ENCODE peak calls at places on chromosome 9, in four cellular contexts. H is HepG2, W is K562, V is GM12878. D is an unnamed sample.
A peak's percentile ranks its signal among the peaks of the same experiment; 100 is the strongest.

GRCh38 chr9:110769667-110770066 is 101.1 kb downstream of the MUSK start:
- DNase-seq in W (no peak), H (no peak), V (no peak), D (no peak)

GRCh38 chr9:84556556-84556955 is 113.0 kb upstream of the NTRK2 start:
- DNase-seq in W (no peak), V (no peak), H (no peak), D (no peak)

GRCh38 chr9:86424246-86424891 is 70.2 kb upstream of the TUT7 start:
- DNase-seq in V (no peak), H (no peak), W (no peak), D (no peak)

GRCh38 chr9:121700165-121700830 is 48.9 kb downstream of the DAB2IP start:
- DNase-seq in W (no peak), V (no peak), H (no peak), D (no peak)

GRCh38 chr9:92737611-92738299 is 26.9 kb downstream of the BICD2 start:
- DNase-seq in H (no peak), V (no peak), W (no peak), D (no peak)

GRCh38 chr9:97747201-97747965 is 50.2 kb upstream of the XPA start:
- DNase-seq in W (no peak), V (no peak), H (no peak), D (no peak)

GRCh38 chr9:138025417-138025816 is 147.8 kb downstream of the CACNA1B start:
- DNase-seq in W (no peak), H (no peak), V (no peak), D (no peak)

GRCh38 chr9:86577420-86578333 is 223.5 kb upstream of the TUT7 start:
- DNase-seq in W (no peak), H (no peak), V (no peak), D (no peak)

GRCh38 chr9:108672475-108673065 is 183.2 kb downstream of the ACTL7B start:
- DNase-seq in W (no peak), H (no peak), V (no peak), D (no peak)

GRCh38 chr9:135461936-135462335 is 17.6 kb upstream of the PPP1R26 start:
- DNase-seq in H (no peak), V (no peak), W (no peak), D (no peak)

GRCh38 chr9:125428060-125428481 is 166.4 kb downstream of the GAPVD1 start:
- DNase-seq in V (no peak), H (no peak), W (peak; percentile 90), D (no peak)

GRCh38 chr9:95570150-95570549 is 53.4 kb upstream of the PTCH1 start:
- DNase-seq in W (no peak), H (no peak), V (no peak), D (no peak)

GRCh38 chr9:76371901-76372300 is 22.3 kb downstream of the RFK start:
- DNase-seq in H (no peak), W (no peak), V (no peak), D (no peak)

GRCh38 chr9:11269036-11269435 is 656.2 kb upstream of the PTPRD start:
- DNase-seq in V (no peak), W (no peak), H (no peak), D (no peak)

GRCh38 chr9:88716636-88717035 is 181.7 kb downstream of the NXNL2 start:
- DNase-seq in H (no peak), V (no peak), W (no peak), D (no peak)
- TF ChIP-seq POLR2AphosphoS5 in H (no peak), V (no peak), W (no peak), D (no peak)

GRCh38 chr9:14315754-14316573 is 2.0 kb upstream of the NFIB start:
- DNase-seq in V (no peak), W (no peak), H (no peak), D (no peak)
- TF ChIP-seq ATF3 in V (no peak), W (no peak), H (no peak), D (no peak)

GRCh38 chr9:109699019-109699418 is 81.0 kb upstream of the PALM2AKAP2 start:
- DNase-seq in H (no peak), V (no peak), W (no peak), D (no peak)
- TF ChIP-seq TAF1 in H (no peak), V (no peak), W (no peak), D (no peak)

DNA sequence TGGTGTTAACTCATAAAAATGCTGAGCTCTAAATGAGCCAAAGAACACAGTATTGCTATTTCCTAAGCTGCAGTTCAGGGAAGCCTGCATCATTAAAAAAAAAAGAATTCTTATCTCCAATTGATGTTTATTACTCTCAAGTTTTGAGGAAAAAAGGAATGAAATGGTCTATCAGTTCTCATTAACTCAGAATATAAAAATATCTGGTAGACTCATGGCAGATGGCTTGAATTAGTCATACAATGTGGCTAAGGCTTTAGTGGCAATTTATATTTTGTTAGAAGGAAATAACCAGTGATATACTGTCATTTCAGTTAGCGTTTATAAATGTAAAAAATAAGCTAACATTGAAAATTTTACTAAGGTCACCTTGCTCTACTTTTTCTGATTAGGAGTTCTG is 1403.4 kb upstream of the C9orf72 start:
- DNase-seq in W (no peak), V (no peak), H (no peak), D (no peak)
- TF ChIP-seq POLR2AphosphoS5 in W (no peak), V (no peak), H (no peak), D (no peak)

GRCh38 chr9:136629879-136630661 is 32.6 kb upstream of the EGFL7 start:
- DNase-seq in H (peak; percentile 39), V (no peak), W (peak; percentile 71), D (peak; percentile 88)

GRCh38 chr9:136627703-136628102 is 35.0 kb upstream of the EGFL7 start:
- DNase-seq in V (no peak), H (no peak), W (no peak), D (no peak)

GRCh38 chr9:136630662-136630992 is 32.1 kb upstream of the EGFL7 start:
- DNase-seq in H (no peak), W (no peak), V (no peak), D (no peak)

GRCh38 chr9:136628287-136628686 is 34.4 kb upstream of the EGFL7 start:
- DNase-seq in W (no peak), V (no peak), H (no peak), D (no peak)

DNA sequence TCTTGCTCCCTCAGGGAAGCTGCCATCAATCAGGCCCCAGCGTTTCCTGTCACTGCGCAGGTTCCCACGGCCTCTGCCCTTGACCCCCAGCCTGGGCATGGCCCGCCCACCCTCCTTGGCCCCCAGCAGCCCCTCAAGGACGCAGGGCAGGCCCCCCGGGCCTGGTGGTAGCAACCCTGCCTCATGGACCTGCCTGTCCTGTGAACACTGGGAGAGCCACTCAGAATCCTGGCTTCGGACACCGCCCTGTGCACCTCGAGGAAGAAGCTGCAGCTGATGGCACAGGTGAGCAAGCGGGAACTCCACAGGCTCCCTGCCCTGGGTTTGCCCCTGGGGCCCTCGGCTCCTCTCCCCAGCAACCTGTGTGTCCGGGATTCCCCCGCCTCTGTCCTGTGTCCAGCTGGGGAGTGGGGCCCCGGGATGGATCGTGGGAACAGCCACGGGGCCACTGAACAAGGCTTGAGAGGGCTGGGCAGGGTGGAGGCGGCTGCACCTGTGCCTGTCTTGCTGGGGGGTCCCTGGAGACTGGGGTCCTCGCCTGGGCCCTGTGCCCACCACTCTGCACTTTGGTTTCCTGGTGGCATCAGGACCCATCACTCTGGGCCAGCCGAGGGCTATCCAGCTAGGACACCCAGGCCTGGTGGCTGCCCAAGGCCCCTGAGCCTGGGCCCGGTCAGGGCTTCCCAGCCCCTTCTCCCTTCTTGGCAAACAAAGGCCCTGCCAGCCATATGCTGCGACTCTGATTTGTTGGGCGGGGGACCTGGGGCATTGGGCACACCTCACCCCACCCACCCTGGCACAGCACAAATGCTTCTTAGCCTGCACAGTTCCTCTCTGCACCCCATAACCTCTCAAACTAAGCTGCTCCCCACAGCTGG is 33.5 kb upstream of the EGFL7 start:
- DNase-seq in W (no peak), H (no peak), V (no peak), D (no peak)
- TF ChIP-seq ATF3 in W (no peak), H (no peak), V (no peak), D (no peak)

DNA sequence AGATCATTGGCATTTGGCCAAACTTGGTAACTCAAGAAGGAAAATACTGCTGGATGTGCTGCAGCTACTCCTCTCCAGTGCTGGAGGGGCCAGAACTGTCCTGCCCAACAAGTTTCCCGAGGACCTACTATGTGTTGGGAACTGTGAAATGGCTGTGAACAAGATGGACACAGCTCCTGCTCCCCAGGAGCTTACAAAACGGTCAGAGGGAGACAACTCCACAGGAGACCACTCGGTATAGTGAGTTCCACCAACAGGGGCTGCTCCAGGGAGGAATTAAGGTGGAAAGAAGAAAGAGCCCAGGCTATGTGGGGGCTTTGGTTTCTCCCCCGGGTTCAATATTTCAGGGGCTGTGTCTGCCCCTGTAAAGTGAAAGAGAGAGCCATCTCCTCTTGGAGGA is 78.8 kb downstream of the GNA14 start:
- DNase-seq in W (no peak), V (no peak), H (no peak), D (no peak)
- TF ChIP-seq TAF1 in W (no peak), V (no peak), H (no peak), D (no peak)

GRCh38 chr9:18989865-18990264 is 43.1 kb downstream of the SAXO1 start:
- DNase-seq in W (no peak), H (no peak), V (no peak), D (no peak)
- TF ChIP-seq POLR2AphosphoS5 in W (no peak), H (no peak), V (no peak), D (no peak)

D was measured in H1.